ENCODE peak calls at places on chromosomes 2 and 18, in five cellular contexts. One of them, this sample, is unnamed. For H3K36me3 and H3K4me1, the result is how much of the 10 kb centered on the place peaks cover.

GRCh38 chr2:111135237-111135909 is 14.7 kb downstream of the BCL2L11 start:
- DNase-seq in transverse colon: no peak
- DNase-seq in ovary: no peak
- DNase-seq in PC-9: peak
- DNase-seq in stomach: no peak
- DNase-seq in this sample: no peak

GRCh38 chr2:197360744-197361156 is 50.2 kb upstream of the ANKRD44 start:
- DNase-seq in transverse colon: no peak
- DNase-seq in ovary: no peak
- DNase-seq in PC-9: no peak
- DNase-seq in stomach: no peak
- DNase-seq in this sample: no peak

GRCh38 chr2:67839242-67839641 is 223.6 kb downstream of the C1D start:
- DNase-seq in transverse colon: no peak
- DNase-seq in ovary: no peak
- DNase-seq in PC-9: no peak
- DNase-seq in stomach: no peak
- DNase-seq in this sample: no peak

GRCh38 chr2:198916548-198916947 is 541.2 kb downstream of the SATB2 start:
- DNase-seq in transverse colon: peak
- DNase-seq in ovary: no peak
- DNase-seq in PC-9: no peak
- DNase-seq in stomach: no peak
- DNase-seq in this sample: peak

GRCh38 chr2:86079981-86080911 is 25.4 kb downstream of the POLR1A start:
- DNase-seq in transverse colon: peak
- DNase-seq in ovary: peak
- DNase-seq in PC-9: no peak
- DNase-seq in stomach: peak
- DNase-seq in this sample: peak

GRCh38 chr2:229713371-229714079 is 830 bp downstream of the DNER start:
- DNase-seq in transverse colon: no peak
- DNase-seq in ovary: no peak
- DNase-seq in PC-9: no peak
- DNase-seq in stomach: peak
- DNase-seq in this sample: no peak

GRCh38 chr2:30105556-30105955 is 41.3 kb upstream of the YPEL5 start:
- DNase-seq in transverse colon: no peak
- DNase-seq in ovary: no peak
- DNase-seq in PC-9: no peak
- DNase-seq in stomach: no peak
- DNase-seq in this sample: no peak

GRCh38 chr2:112542974-112543760 is 902 bp downstream of the POLR1B start:
- DNase-seq in transverse colon: no peak
- DNase-seq in ovary: no peak
- DNase-seq in PC-9: no peak
- DNase-seq in stomach: no peak
- DNase-seq in this sample: peak

GRCh38 chr2:240462073-240462703 is 26.7 kb downstream of the GPC1 start:
- DNase-seq in transverse colon: peak
- DNase-seq in ovary: peak
- DNase-seq in PC-9: no peak
- DNase-seq in stomach: no peak
- DNase-seq in this sample: no peak

GRCh38 chr2:18690342-18690741 is 101.0 kb upstream of the NT5C1B start:
- DNase-seq in transverse colon: no peak
- DNase-seq in ovary: no peak
- DNase-seq in PC-9: no peak
- DNase-seq in stomach: no peak
- DNase-seq in this sample: no peak

GRCh38 chr2:203565076-203565475 is 30.0 kb upstream of the RAPH1 start:
- DNase-seq in transverse colon: no peak
- DNase-seq in ovary: no peak
- DNase-seq in PC-9: no peak
- DNase-seq in stomach: no peak
- DNase-seq in this sample: no peak

GRCh38 chr2:190098851-190099250 is 36.3 kb upstream of the MSTN start:
- DNase-seq in transverse colon: no peak
- DNase-seq in ovary: no peak
- DNase-seq in PC-9: no peak
- DNase-seq in stomach: no peak
- DNase-seq in this sample: no peak

GRCh38 chr2:19632327-19633040 is 269.3 kb downstream of the TTC32 start:
- DNase-seq in transverse colon: no peak
- DNase-seq in ovary: no peak
- DNase-seq in PC-9: no peak
- DNase-seq in stomach: no peak
- DNase-seq in this sample: peak

GRCh38 chr2:126866451-126866850 is 32.2 kb upstream of the TEX51 start:
- DNase-seq in transverse colon: no peak
- DNase-seq in ovary: no peak
- DNase-seq in PC-9: no peak
- DNase-seq in stomach: no peak
- DNase-seq in this sample: no peak

GRCh38 chr2:98607741-98608117 is 583 bp downstream of the COA5 start:
- DNase-seq in transverse colon: no peak
- DNase-seq in ovary: no peak
- DNase-seq in PC-9: no peak
- DNase-seq in stomach: no peak
- DNase-seq in this sample: no peak

GRCh38 chr2:29317801-29318485 is 202.7 kb downstream of the CLIP4 start:
- DNase-seq in transverse colon: no peak
- DNase-seq in ovary: no peak
- DNase-seq in PC-9: peak
- DNase-seq in stomach: no peak
- DNase-seq in this sample: no peak

GRCh38 chr2:78439122-78439521 is 586.4 kb upstream of the REG3G start:
- DNase-seq in transverse colon: no peak
- DNase-seq in ovary: no peak
- DNase-seq in PC-9: no peak
- DNase-seq in stomach: no peak
- DNase-seq in this sample: no peak

GRCh38 chr2:156181208-156181607 is 151.3 kb downstream of the NR4A2 start:
- DNase-seq in transverse colon: no peak
- DNase-seq in ovary: no peak
- DNase-seq in PC-9: no peak
- DNase-seq in stomach: no peak
- DNase-seq in this sample: no peak

GRCh38 chr18:35352778-35353177 is 8.6 kb upstream of the ZNF24 start:
- DNase-seq in transverse colon: no peak
- DNase-seq in ovary: no peak
- DNase-seq in PC-9: no peak
- DNase-seq in stomach: no peak
- DNase-seq in this sample: no peak

GRCh38 chr18:9866627-9867453 is 18.9 kb upstream of the TXNDC2 start:
- DNase-seq in transverse colon: no peak
- DNase-seq in ovary: no peak
- DNase-seq in PC-9: peak
- DNase-seq in stomach: no peak
- DNase-seq in this sample: no peak

GRCh38 chr2:121333834-121334558 is 49.0 kb upstream of the TFCP2L1 start:
- DNase-seq in transverse colon: no peak
- DNase-seq in ovary: no peak
- DNase-seq in PC-9: no peak
- DNase-seq in stomach: peak
- DNase-seq in this sample: no peak

GRCh38 chr2:109117780-109118179 is 11.2 kb upstream of the SH3RF3 start:
- DNase-seq in transverse colon: no peak
- DNase-seq in ovary: no peak
- DNase-seq in PC-9: no peak
- DNase-seq in stomach: no peak
- DNase-seq in this sample: no peak

GRCh38 chr2:197838036-197838435 is 33.6 kb downstream of the PLCL1 start:
- DNase-seq in transverse colon: no peak
- DNase-seq in ovary: no peak
- DNase-seq in PC-9: no peak
- DNase-seq in stomach: no peak
- DNase-seq in this sample: no peak

GRCh38 chr2:46216213-46216612 is 81.0 kb upstream of the EPAS1 start:
- DNase-seq in transverse colon: no peak
- DNase-seq in ovary: no peak
- DNase-seq in PC-9: no peak
- DNase-seq in stomach: no peak
- DNase-seq in this sample: no peak

GRCh38 chr2:230902180-230902899 is 22.7 kb downstream of the GPR55 start:
- DNase-seq in transverse colon: peak
- DNase-seq in ovary: no peak
- DNase-seq in PC-9: no peak
- DNase-seq in stomach: peak
- DNase-seq in this sample: peak

GRCh38 chr2:233287871-233288270 is 19.7 kb upstream of the SAG start:
- DNase-seq in transverse colon: no peak
- DNase-seq in ovary: no peak
- DNase-seq in PC-9: no peak
- DNase-seq in stomach: no peak
- DNase-seq in this sample: no peak
- H3K36me3 ChIP-seq in transverse colon: under half
- H3K36me3 ChIP-seq in ovary: under half
- H3K36me3 ChIP-seq in PC-9: half or more
- H3K36me3 ChIP-seq in stomach: half or more
- H3K36me3 ChIP-seq in this sample: under half

GRCh38 chr2:224990717-224991116 is 51.6 kb downstream of the DOCK10 start:
- DNase-seq in transverse colon: no peak
- DNase-seq in ovary: no peak
- DNase-seq in PC-9: no peak
- DNase-seq in stomach: no peak
- DNase-seq in this sample: no peak

GRCh38 chr2:224994221-224994843 is 47.9 kb downstream of the DOCK10 start:
- DNase-seq in transverse colon: no peak
- DNase-seq in ovary: no peak
- DNase-seq in PC-9: no peak
- DNase-seq in stomach: no peak
- DNase-seq in this sample: no peak

GRCh38 chr2:224997802-224998201 is 44.5 kb downstream of the DOCK10 start:
- DNase-seq in transverse colon: no peak
- DNase-seq in ovary: no peak
- DNase-seq in PC-9: no peak
- DNase-seq in stomach: no peak
- DNase-seq in this sample: no peak

GRCh38 chr2:224999784-225000183 is 42.5 kb downstream of the DOCK10 start:
- DNase-seq in transverse colon: no peak
- DNase-seq in ovary: no peak
- DNase-seq in PC-9: no peak
- DNase-seq in stomach: no peak
- DNase-seq in this sample: no peak

DNA sequence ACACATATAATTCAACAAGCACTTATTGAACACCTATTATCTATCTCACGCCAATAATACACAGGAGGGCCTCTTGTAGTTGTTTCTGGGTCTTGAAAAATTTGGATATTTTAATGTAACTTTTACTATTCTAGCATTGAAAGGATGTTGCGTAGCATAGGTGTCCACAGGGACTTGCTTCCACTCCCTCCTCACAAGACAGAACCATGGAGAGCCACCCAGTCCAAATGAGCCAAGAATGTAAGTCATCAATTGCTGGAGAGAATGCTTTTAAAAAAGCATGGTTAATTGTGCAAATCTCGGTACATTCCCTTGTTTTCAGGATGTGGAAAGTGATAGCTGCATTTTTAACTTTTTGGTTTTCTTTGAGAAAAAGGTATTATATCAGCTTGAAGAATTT is 46.8 kb downstream of the DOCK10 start:
- DNase-seq in transverse colon: no peak
- DNase-seq in ovary: no peak
- DNase-seq in PC-9: no peak
- DNase-seq in stomach: no peak
- DNase-seq in this sample: no peak
- H3K4me1 ChIP-seq in transverse colon: under half
- H3K4me1 ChIP-seq in ovary: under half
- H3K4me1 ChIP-seq in PC-9: under half
- H3K4me1 ChIP-seq in stomach: under half
- H3K4me1 ChIP-seq in this sample: under half

GRCh38 chr18:76914796-76915195 is 92.4 kb downstream of the ZNF236 start:
- DNase-seq in transverse colon: no peak
- DNase-seq in ovary: no peak
- DNase-seq in PC-9: no peak
- DNase-seq in stomach: no peak
- DNase-seq in this sample: no peak
- H3K36me3 ChIP-seq in transverse colon: under half
- H3K36me3 ChIP-seq in ovary: under half
- H3K36me3 ChIP-seq in PC-9: under half
- H3K36me3 ChIP-seq in stomach: under half
- H3K36me3 ChIP-seq in this sample: under half

GRCh38 chr2:217920879-217921603 is 81.8 kb downstream of the TNS1 start:
- DNase-seq in transverse colon: no peak
- DNase-seq in ovary: peak
- DNase-seq in PC-9: no peak
- DNase-seq in stomach: no peak
- DNase-seq in this sample: no peak

GRCh38 chr2:217922101-217923006 is 80.4 kb downstream of the TNS1 start:
- DNase-seq in transverse colon: no peak
- DNase-seq in ovary: peak
- DNase-seq in PC-9: no peak
- DNase-seq in stomach: no peak
- DNase-seq in this sample: no peak

GRCh38 chr2:217918220-217919024 is 84.4 kb downstream of the TNS1 start:
- DNase-seq in transverse colon: no peak
- DNase-seq in ovary: peak
- DNase-seq in PC-9: no peak
- DNase-seq in stomach: no peak
- DNase-seq in this sample: no peak

GRCh38 chr2:217919204-217919603 is 83.6 kb downstream of the TNS1 start:
- DNase-seq in transverse colon: no peak
- DNase-seq in ovary: no peak
- DNase-seq in PC-9: no peak
- DNase-seq in stomach: no peak
- DNase-seq in this sample: no peak

DNA sequence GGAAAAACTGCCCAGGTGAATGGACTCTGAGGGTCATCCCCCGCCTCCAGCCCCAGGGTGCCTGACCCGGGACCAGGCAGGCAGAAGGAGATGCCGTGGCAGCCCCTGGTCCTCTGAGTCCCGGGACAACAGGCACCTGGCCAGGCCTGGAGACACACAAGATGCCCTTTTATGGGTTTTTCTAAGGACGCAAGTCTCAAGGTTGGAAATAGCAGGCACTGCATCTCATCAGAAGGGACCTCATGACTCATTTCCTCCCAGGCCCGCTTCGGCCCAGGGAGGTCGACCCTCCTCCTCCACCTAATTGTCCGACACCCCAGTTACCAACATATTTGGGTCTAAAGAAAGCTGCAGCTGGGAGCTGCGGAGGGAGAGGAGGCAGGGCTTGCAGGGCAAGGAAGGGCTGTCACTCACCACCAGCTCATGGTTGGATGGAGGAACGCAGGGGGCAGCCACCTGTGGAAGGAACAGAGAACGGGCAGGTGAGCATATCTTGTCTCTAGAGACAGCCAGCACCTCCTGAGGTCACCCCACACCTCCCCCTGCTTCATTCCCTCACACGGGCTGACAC is 82.9 kb downstream of the TNS1 start:
- DNase-seq in transverse colon: no peak
- DNase-seq in ovary: peak
- DNase-seq in PC-9: no peak
- DNase-seq in stomach: no peak
- DNase-seq in this sample: no peak
- H3K4me1 ChIP-seq in transverse colon: under half
- H3K4me1 ChIP-seq in ovary: half or more
- H3K4me1 ChIP-seq in PC-9: under half
- H3K4me1 ChIP-seq in stomach: half or more
- H3K4me1 ChIP-seq in this sample: under half

This sample was measured in colonic mucosa.